ENCODE peak calls at places on chromosome 15, in eight cellular contexts. One of them, this sample, is unnamed.

GRCh38 chr15:41935566-41936020 is 36.8 kb downstream of the EHD4 start:
- DNase-seq in H9: no peak
- DNase-seq in neuronal stem cell: no peak
- DNase-seq in A549: no peak
- DNase-seq in osteoblast: no peak
- DNase-seq in psoas muscle: no peak
- DNase-seq in Peyer's patch: no peak
- DNase-seq in suprapubic skin: no peak
- DNase-seq in this sample: no peak

GRCh38 chr15:42955518-42955917 is 34.9 kb upstream of the TTBK2 start:
- DNase-seq in H9: no peak
- DNase-seq in neuronal stem cell: no peak
- DNase-seq in A549: no peak
- DNase-seq in osteoblast: peak; percentile 64
- DNase-seq in psoas muscle: no peak
- DNase-seq in Peyer's patch: no peak
- DNase-seq in suprapubic skin: no peak
- DNase-seq in this sample: no peak

GRCh38 chr15:100890059-100890720 is 10.6 kb downstream of the ALDH1A3 start:
- DNase-seq in H9: no peak
- DNase-seq in neuronal stem cell: no peak
- DNase-seq in A549: no peak
- DNase-seq in osteoblast: peak; percentile 50
- DNase-seq in psoas muscle: no peak
- DNase-seq in Peyer's patch: peak; percentile 8
- DNase-seq in suprapubic skin: peak; percentile 45
- DNase-seq in this sample: no peak

GRCh38 chr15:82663186-82663600 is 16.0 kb upstream of the CPEB1 start:
- DNase-seq in H9: peak; percentile 70
- DNase-seq in neuronal stem cell: peak; percentile 78
- DNase-seq in A549: peak; percentile 40
- DNase-seq in osteoblast: peak; percentile 83
- DNase-seq in psoas muscle: peak; percentile 29
- DNase-seq in Peyer's patch: peak; percentile 55
- DNase-seq in suprapubic skin: peak; percentile 77
- DNase-seq in this sample: no peak

GRCh38 chr15:31276596-31277298 is 49.9 kb upstream of the KLF13 start:
- DNase-seq in H9: no peak
- DNase-seq in neuronal stem cell: no peak
- DNase-seq in A549: no peak
- DNase-seq in osteoblast: peak; percentile 59
- DNase-seq in psoas muscle: no peak
- DNase-seq in Peyer's patch: peak; percentile 30
- DNase-seq in suprapubic skin: peak; percentile 63
- DNase-seq in this sample: no peak

GRCh38 chr15:62392411-62392810 is 227.3 kb upstream of the C2CD4B start:
- DNase-seq in H9: peak; percentile 50
- DNase-seq in neuronal stem cell: peak; percentile 11
- DNase-seq in A549: no peak
- DNase-seq in osteoblast: peak; percentile 85
- DNase-seq in psoas muscle: peak; percentile 31
- DNase-seq in Peyer's patch: peak; percentile 49
- DNase-seq in suprapubic skin: no peak
- DNase-seq in this sample: peak; percentile 22

GRCh38 chr15:71962537-71962936 is 152.2 kb downstream of the NR2E3 start:
- DNase-seq in H9: no peak
- DNase-seq in neuronal stem cell: no peak
- DNase-seq in A549: no peak
- DNase-seq in osteoblast: no peak
- DNase-seq in psoas muscle: no peak
- DNase-seq in Peyer's patch: no peak
- DNase-seq in suprapubic skin: no peak
- DNase-seq in this sample: no peak

GRCh38 chr15:20645956-20646355 is 104.4 kb upstream of the GOLGA6L6 start:
- DNase-seq in H9: no peak
- DNase-seq in neuronal stem cell: no peak
- DNase-seq in A549: no peak
- DNase-seq in osteoblast: peak; percentile 52
- DNase-seq in psoas muscle: no peak
- DNase-seq in Peyer's patch: peak; percentile 65
- DNase-seq in suprapubic skin: no peak
- DNase-seq in this sample: peak; percentile 25

GRCh38 chr15:65732698-65733097 is 59.4 kb downstream of the DENND4A start:
- DNase-seq in H9: no peak
- DNase-seq in neuronal stem cell: no peak
- DNase-seq in A549: no peak
- DNase-seq in osteoblast: no peak
- DNase-seq in psoas muscle: no peak
- DNase-seq in Peyer's patch: no peak
- DNase-seq in suprapubic skin: no peak
- DNase-seq in this sample: no peak

GRCh38 chr15:27412413-27412812 is 441.4 kb downstream of the GABRG3 start:
- DNase-seq in H9: peak; percentile 50
- DNase-seq in neuronal stem cell: no peak
- DNase-seq in A549: no peak
- DNase-seq in osteoblast: no peak
- DNase-seq in psoas muscle: no peak
- DNase-seq in Peyer's patch: no peak
- DNase-seq in suprapubic skin: no peak
- DNase-seq in this sample: no peak

GRCh38 chr15:62415498-62415897 is 250.4 kb upstream of the C2CD4B start:
- DNase-seq in H9: no peak
- DNase-seq in neuronal stem cell: no peak
- DNase-seq in A549: no peak
- DNase-seq in osteoblast: no peak
- DNase-seq in psoas muscle: no peak
- DNase-seq in Peyer's patch: no peak
- DNase-seq in suprapubic skin: no peak
- DNase-seq in this sample: no peak

GRCh38 chr15:40545457-40545856 is 19.4 kb downstream of the CCDC32 start:
- DNase-seq in H9: no peak
- DNase-seq in neuronal stem cell: no peak
- DNase-seq in A549: no peak
- DNase-seq in osteoblast: no peak
- DNase-seq in psoas muscle: no peak
- DNase-seq in Peyer's patch: no peak
- DNase-seq in suprapubic skin: peak; percentile 31
- DNase-seq in this sample: no peak

GRCh38 chr15:89501646-89502045 is 5.3 kb upstream of the RHCG start:
- DNase-seq in H9: peak; percentile 6
- DNase-seq in neuronal stem cell: no peak
- DNase-seq in A549: no peak
- DNase-seq in osteoblast: no peak
- DNase-seq in psoas muscle: no peak
- DNase-seq in Peyer's patch: peak; percentile 6
- DNase-seq in suprapubic skin: peak; percentile 15
- DNase-seq in this sample: no peak

GRCh38 chr15:54250351-54250750 is 272.1 kb downstream of the UNC13C start:
- DNase-seq in H9: no peak
- DNase-seq in neuronal stem cell: no peak
- DNase-seq in A549: no peak
- DNase-seq in osteoblast: no peak
- DNase-seq in psoas muscle: no peak
- DNase-seq in Peyer's patch: no peak
- DNase-seq in suprapubic skin: no peak
- DNase-seq in this sample: no peak

GRCh38 chr15:47839233-47839867 is 122.0 kb downstream of the SEMA6D start:
- DNase-seq in H9: no peak
- DNase-seq in neuronal stem cell: no peak
- DNase-seq in A549: no peak
- DNase-seq in osteoblast: no peak
- DNase-seq in psoas muscle: no peak
- DNase-seq in Peyer's patch: no peak
- DNase-seq in suprapubic skin: no peak
- DNase-seq in this sample: no peak

GRCh38 chr15:67652586-67652985 is 110.1 kb downstream of the MAP2K5 start:
- DNase-seq in H9: no peak
- DNase-seq in neuronal stem cell: no peak
- DNase-seq in A549: no peak
- DNase-seq in osteoblast: no peak
- DNase-seq in psoas muscle: no peak
- DNase-seq in Peyer's patch: no peak
- DNase-seq in suprapubic skin: no peak
- DNase-seq in this sample: no peak

GRCh38 chr15:73442968-73443367 is at the start of gene REC114:
- DNase-seq in H9: no peak
- DNase-seq in neuronal stem cell: no peak
- DNase-seq in A549: no peak
- DNase-seq in osteoblast: no peak
- DNase-seq in psoas muscle: no peak
- DNase-seq in Peyer's patch: no peak
- DNase-seq in suprapubic skin: no peak
- DNase-seq in this sample: no peak

GRCh38 chr15:38528279-38528678 is 36.3 kb downstream of the RASGRP1 start:
- DNase-seq in H9: no peak
- DNase-seq in neuronal stem cell: no peak
- DNase-seq in A549: no peak
- DNase-seq in osteoblast: peak; percentile 22
- DNase-seq in psoas muscle: no peak
- DNase-seq in Peyer's patch: no peak
- DNase-seq in suprapubic skin: no peak
- DNase-seq in this sample: no peak

GRCh38 chr15:25568751-25569150 is 129.9 kb upstream of the UBE3A start:
- DNase-seq in H9: no peak
- DNase-seq in neuronal stem cell: no peak
- DNase-seq in A549: no peak
- DNase-seq in osteoblast: no peak
- DNase-seq in psoas muscle: no peak
- DNase-seq in Peyer's patch: no peak
- DNase-seq in suprapubic skin: no peak
- DNase-seq in this sample: peak; percentile 41

GRCh38 chr15:94231728-94232086 is 346 bp downstream of the MCTP2 start:
- DNase-seq in H9: no peak
- DNase-seq in neuronal stem cell: peak; percentile 5
- DNase-seq in A549: no peak
- DNase-seq in osteoblast: no peak
- DNase-seq in psoas muscle: no peak
- DNase-seq in Peyer's patch: no peak
- DNase-seq in suprapubic skin: no peak
- DNase-seq in this sample: no peak

GRCh38 chr15:26503998-26504397 is 268.9 kb downstream of the GABRB3 start:
- DNase-seq in H9: no peak
- DNase-seq in neuronal stem cell: no peak
- DNase-seq in A549: no peak
- DNase-seq in osteoblast: no peak
- DNase-seq in psoas muscle: no peak
- DNase-seq in Peyer's patch: no peak
- DNase-seq in suprapubic skin: no peak
- DNase-seq in this sample: no peak

DNA sequence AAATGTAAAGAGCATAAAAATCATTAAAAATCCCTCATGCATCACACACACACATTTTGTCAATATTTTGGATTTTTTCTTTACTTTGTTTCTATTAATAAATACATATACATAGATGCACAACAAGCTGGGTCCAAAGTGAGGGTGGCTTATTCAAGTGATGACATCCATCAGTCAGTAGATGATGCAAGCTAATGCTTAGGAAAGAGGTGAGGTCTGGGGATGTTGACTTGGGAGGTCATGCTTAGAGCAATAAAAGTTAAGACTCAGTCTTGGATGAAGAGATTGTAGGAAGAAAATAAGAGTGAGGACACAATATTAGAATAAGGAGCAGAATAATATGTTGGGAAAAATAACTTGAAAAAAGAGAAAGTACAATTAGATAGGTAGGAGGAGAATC is 110.8 kb upstream of the TJP1 start:
- DNase-seq in H9: no peak
- DNase-seq in neuronal stem cell: no peak
- DNase-seq in A549: no peak
- DNase-seq in osteoblast: no peak
- DNase-seq in psoas muscle: no peak
- DNase-seq in Peyer's patch: no peak
- DNase-seq in suprapubic skin: no peak
- DNase-seq in this sample: no peak
- H3K4me1 ChIP-seq in H9: no peaks in the 10 kb centered on the region
- H3K4me1 ChIP-seq in neuronal stem cell: no peaks in the 10 kb centered on the region
- H3K4me1 ChIP-seq in A549: peaks cover 50% of the 10 kb centered on the region
- H3K4me1 ChIP-seq in osteoblast: peaks cover 16% of the 10 kb centered on the region
- H3K4me1 ChIP-seq in psoas muscle: no peaks in the 10 kb centered on the region
- H3K4me1 ChIP-seq in Peyer's patch: no peaks in the 10 kb centered on the region
- H3K4me1 ChIP-seq in suprapubic skin: no peaks in the 10 kb centered on the region
- H3K4me1 ChIP-seq in this sample: no peaks in the 10 kb centered on the region

GRCh38 chr15:99568548-99569352 is 3.0 kb downstream of the MEF2A start:
- DNase-seq in H9: no peak
- DNase-seq in neuronal stem cell: no peak
- DNase-seq in A549: no peak
- DNase-seq in osteoblast: peak; percentile 86
- DNase-seq in psoas muscle: no peak
- DNase-seq in Peyer's patch: no peak
- DNase-seq in suprapubic skin: no peak
- DNase-seq in this sample: no peak
- H3K27ac ChIP-seq in H9: no peak overlapping the region
- H3K27ac ChIP-seq in neuronal stem cell: no peak overlapping the region
- H3K27ac ChIP-seq in A549: no peak overlapping the region
- H3K27ac ChIP-seq in osteoblast: peak overlapping the region; percentile 69
- H3K27ac ChIP-seq in psoas muscle: peak overlapping the region; percentile 93
- H3K27ac ChIP-seq in Peyer's patch: no peak overlapping the region
- H3K27ac ChIP-seq in suprapubic skin: peak overlapping the region; percentile 26
- H3K27ac ChIP-seq in this sample: peak overlapping the region; percentile 100

GRCh38 chr15:70857547-70858265 is 3.7 kb upstream of the LARP6 start:
- DNase-seq in H9: no peak
- DNase-seq in neuronal stem cell: no peak
- DNase-seq in A549: no peak
- DNase-seq in osteoblast: peak; percentile 38
- DNase-seq in psoas muscle: no peak
- DNase-seq in Peyer's patch: no peak
- DNase-seq in suprapubic skin: no peak
- DNase-seq in this sample: no peak

GRCh38 chr15:70859998-70860397 is 6.0 kb upstream of the LARP6 start:
- DNase-seq in H9: no peak
- DNase-seq in neuronal stem cell: no peak
- DNase-seq in A549: no peak
- DNase-seq in osteoblast: no peak
- DNase-seq in psoas muscle: no peak
- DNase-seq in Peyer's patch: no peak
- DNase-seq in suprapubic skin: no peak
- DNase-seq in this sample: no peak

GRCh38 chr15:70856177-70856883 is 2.4 kb upstream of the LARP6 start:
- DNase-seq in H9: no peak
- DNase-seq in neuronal stem cell: no peak
- DNase-seq in A549: no peak
- DNase-seq in osteoblast: peak; percentile 89
- DNase-seq in psoas muscle: no peak
- DNase-seq in Peyer's patch: no peak
- DNase-seq in suprapubic skin: no peak
- DNase-seq in this sample: no peak

GRCh38 chr15:70856884-70857546 is 3.1 kb upstream of the LARP6 start:
- DNase-seq in H9: no peak
- DNase-seq in neuronal stem cell: no peak
- DNase-seq in A549: no peak
- DNase-seq in osteoblast: peak; percentile 97
- DNase-seq in psoas muscle: peak; percentile 74
- DNase-seq in Peyer's patch: peak; percentile 68
- DNase-seq in suprapubic skin: no peak
- DNase-seq in this sample: peak; percentile 62

GRCh38 chr15:70859322-70859908 is 5.5 kb upstream of the LARP6 start:
- DNase-seq in H9: no peak
- DNase-seq in neuronal stem cell: no peak
- DNase-seq in A549: no peak
- DNase-seq in osteoblast: no peak
- DNase-seq in psoas muscle: no peak
- DNase-seq in Peyer's patch: no peak
- DNase-seq in suprapubic skin: no peak
- DNase-seq in this sample: no peak
- H3K4me1 ChIP-seq in H9: no peaks in the 10 kb centered on the region
- H3K4me1 ChIP-seq in neuronal stem cell: no peaks in the 10 kb centered on the region
- H3K4me1 ChIP-seq in A549: peaks cover 53% of the 10 kb centered on the region
- H3K4me1 ChIP-seq in osteoblast: peaks cover 53% of the 10 kb centered on the region
- H3K4me1 ChIP-seq in psoas muscle: no peaks in the 10 kb centered on the region
- H3K4me1 ChIP-seq in Peyer's patch: peaks cover 3% of the 10 kb centered on the region
- H3K4me1 ChIP-seq in suprapubic skin: peaks cover 31% of the 10 kb centered on the region
- H3K4me1 ChIP-seq in this sample: peaks cover 52% of the 10 kb centered on the region

GRCh38 chr15:23565395-23566069 is at the start of gene MKRN3:
- DNase-seq in H9: no peak
- DNase-seq in neuronal stem cell: peak; percentile 23
- DNase-seq in A549: peak; percentile 35
- DNase-seq in osteoblast: peak; percentile 23
- DNase-seq in psoas muscle: no peak
- DNase-seq in Peyer's patch: no peak
- DNase-seq in suprapubic skin: no peak
- DNase-seq in this sample: no peak
- H3K27ac ChIP-seq in H9: no peak within 1 kb of the TSS
- H3K27ac ChIP-seq in neuronal stem cell: peak within 1 kb of the TSS; percentile 95
- H3K27ac ChIP-seq in A549: peak within 1 kb of the TSS; percentile 88
- H3K27ac ChIP-seq in osteoblast: no peak within 1 kb of the TSS
- H3K27ac ChIP-seq in psoas muscle: peak within 1 kb of the TSS; percentile 86
- H3K27ac ChIP-seq in Peyer's patch: peak within 1 kb of the TSS; percentile 46
- H3K27ac ChIP-seq in suprapubic skin: no peak within 1 kb of the TSS
- H3K27ac ChIP-seq in this sample: peak within 1 kb of the TSS; percentile 59

This sample was measured in left ventricle myocardium inferior.